ENCODE peak calls at places on chromosomes 12 and 14, in six cellular contexts. Y is heart right ventricle; I is GM12865; B is left ventricle myocardium superior; Q is stimulated activated CD4-positive, alpha-beta T cell treated with anti-CD3 and anti-CD28 coated beads, Interleukin-2, amount 100 ng/mL, for 24 hours; K is astrocyte of the spinal cord. P is an unnamed sample.

GRCh38 chr14:77128414-77128891 is 13.1 kb downstream of the ZDHHC22 start:
- DNase-seq in Y (no peak), I (no peak), B (no peak), Q (no peak), K (no peak), P (no peak)

GRCh38 chr12:130879781-130880389 is 8.0 kb downstream of the RAN start:
- DNase-seq in Y (no peak), I (peak; percentile 55), B (no peak), Q (peak; percentile 30), K (no peak), P (no peak)

GRCh38 chr14:78227466-78228077 is 57.4 kb downstream of the NRXN3 start:
- DNase-seq in Y (no peak), I (no peak), B (no peak), Q (no peak), K (no peak), P (no peak)

GRCh38 chr12:46198913-46199312 is 69.9 kb downstream of the SLC38A1 start:
- DNase-seq in Y (no peak), I (no peak), B (no peak), Q (no peak), K (no peak), P (no peak)

GRCh38 chr12:68236421-68237059 is 10.9 kb upstream of the IL26 start:
- DNase-seq in Y (peak; percentile 10), I (peak; percentile 74), B (no peak), Q (peak; percentile 20), K (no peak), P (peak; percentile 56)

GRCh38 chr12:132604108-132605054 is 6.0 kb downstream of the LRCOL1 start:
- DNase-seq in Y (peak; percentile 74), I (no peak), B (peak; percentile 68), Q (no peak), K (no peak), P (peak; percentile 33)

GRCh38 chr14:60965402-60965801 is 15.5 kb downstream of the TRMT5 start:
- DNase-seq in Y (no peak), I (no peak), B (no peak), Q (no peak), K (peak; percentile 86), P (peak; percentile 51)

GRCh38 chr14:27642251-27642866 is 1044.5 kb upstream of the NOVA1 start:
- DNase-seq in Y (no peak), I (no peak), B (no peak), Q (no peak), K (no peak), P (no peak)

GRCh38 chr12:120234643-120235368 is 30.7 kb downstream of the PXN start:
- DNase-seq in Y (peak; percentile 81), I (peak; percentile 50), B (peak; percentile 89), Q (no peak), K (peak; percentile 96), P (peak; percentile 99)

GRCh38 chr12:46455648-46456352 is 83.2 kb upstream of the SLC38A2 start:
- DNase-seq in Y (no peak), I (no peak), B (no peak), Q (no peak), K (no peak), P (peak; percentile 77)

GRCh38 chr12:115543269-115543668 is 734.2 kb downstream of the MED13L start:
- DNase-seq in Y (no peak), I (no peak), B (no peak), Q (no peak), K (no peak), P (no peak)

GRCh38 chr14:81516941-81517797 is 16.5 kb downstream of the SEL1L start:
- DNase-seq in Y (no peak), I (no peak), B (no peak), Q (no peak), K (peak; percentile 36), P (peak; percentile 52)

GRCh38 chr14:74302160-74302628 is 540 bp downstream of the ABCD4 start:
- DNase-seq in Y (no peak), I (peak; percentile 66), B (no peak), Q (no peak), K (peak; percentile 55), P (peak; percentile 65)

GRCh38 chr12:116529048-116529447 is 30.1 kb upstream of the MAP1LC3B2 start:
- DNase-seq in Y (no peak), I (no peak), B (no peak), Q (no peak), K (peak; percentile 47), P (no peak)

GRCh38 chr12:67534671-67535070 is 113.9 kb upstream of the DYRK2 start:
- DNase-seq in Y (no peak), I (no peak), B (no peak), Q (no peak), K (peak; percentile 96), P (peak; percentile 76)

GRCh38 chr12:100564090-100564489 is 9.4 kb upstream of the GAS2L3 start:
- DNase-seq in Y (no peak), I (no peak), B (no peak), Q (no peak), K (no peak), P (peak; percentile 31)

GRCh38 chr14:94317259-94317658 is 5.9 kb downstream of the SERPINA6 start:
- DNase-seq in Y (no peak), I (no peak), B (peak; percentile 38), Q (no peak), K (no peak), P (no peak)

GRCh38 chr12:93591137-93591868 is 18.8 kb downstream of the SOCS2 start:
- DNase-seq in Y (peak; percentile 81), I (peak; percentile 62), B (peak; percentile 88), Q (peak; percentile 35), K (peak; percentile 89), P (peak; percentile 86)

GRCh38 chr14:63875311-63875710 is 22.5 kb downstream of the SYNE2 start:
- DNase-seq in Y (no peak), I (no peak), B (no peak), Q (no peak), K (peak; percentile 74), P (no peak)

GRCh38 chr12:25929096-25929637 is 29.3 kb upstream of the RASSF8 start:
- DNase-seq in Y (no peak), I (no peak), B (no peak), Q (no peak), K (no peak), P (no peak)

GRCh38 chr12:27572486-27573255 is 48.7 kb downstream of the PPFIBP1 start:
- DNase-seq in Y (no peak), I (no peak), B (no peak), Q (no peak), K (peak; percentile 57), P (no peak)

GRCh38 chr12:95481888-95482287 is 7.9 kb downstream of the METAP2 start:
- DNase-seq in Y (no peak), I (no peak), B (no peak), Q (no peak), K (no peak), P (no peak)

GRCh38 chr12:123278150-123278627 is 6.5 kb upstream of the CDK2AP1 start:
- DNase-seq in Y (no peak), I (peak; percentile 87), B (no peak), Q (no peak), K (no peak), P (no peak)

GRCh38 chr12:114812858-114813761 is 129.1 kb upstream of the TBX3 start:
- DNase-seq in Y (no peak), I (no peak), B (no peak), Q (no peak), K (peak; percentile 57), P (peak; percentile 46)

GRCh38 chr12:12034344-12034743 is 36.4 kb upstream of the BCL2L14 start:
- DNase-seq in Y (no peak), I (peak; percentile 28), B (no peak), Q (no peak), K (no peak), P (no peak)

GRCh38 chr12:100399095-100399494 is 42.2 kb downstream of the SLC17A8 start:
- DNase-seq in Y (no peak), I (no peak), B (no peak), Q (no peak), K (no peak), P (no peak)

GRCh38 chr12:110165540-110166159 is 41.5 kb downstream of the IFT81 start:
- DNase-seq in Y (no peak), I (peak; percentile 63), B (no peak), Q (no peak), K (no peak), P (no peak)

GRCh38 chr14:71187633-71188356 is 280.5 kb downstream of the PCNX1 start:
- DNase-seq in Y (no peak), I (no peak), B (no peak), Q (no peak), K (no peak), P (no peak)

GRCh38 chr14:96737869-96738268 is 59.3 kb upstream of the VRK1 start:
- DNase-seq in Y (no peak), I (no peak), B (no peak), Q (no peak), K (no peak), P (no peak)

GRCh38 chr12:100128509-100128908 is 14.2 kb downstream of the BLTP3B start:
- DNase-seq in Y (peak; percentile 32), I (no peak), B (peak; percentile 44), Q (no peak), K (peak; percentile 16), P (peak; percentile 59)

GRCh38 chr14:76498976-76499375 is 123.0 kb downstream of the ESRRB start:
- DNase-seq in Y (no peak), I (no peak), B (no peak), Q (no peak), K (no peak), P (no peak)

GRCh38 chr12:2640709-2641108 is 154.1 kb upstream of the FKBP4 start:
- DNase-seq in Y (peak; percentile 41), I (no peak), B (peak; percentile 52), Q (peak; percentile 38), K (peak; percentile 94), P (peak; percentile 90)

GRCh38 chr14:96803958-96804357 is 6.8 kb downstream of the VRK1 start:
- DNase-seq in Y (no peak), I (peak; percentile 11), B (no peak), Q (no peak), K (no peak), P (no peak)

GRCh38 chr14:77000340-77001235 is 27.9 kb downstream of the IRF2BPL start:
- DNase-seq in Y (peak; percentile 37), I (peak; percentile 27), B (peak; percentile 52), Q (no peak), K (peak; percentile 40), P (peak; percentile 83)

P was measured in myocyte.